ENCODE peak calls at places on chromosome 6, in nine cellular contexts. One of them, this sample, is unnamed.
A peak's percentile ranks its signal among the peaks of the same experiment; 100 is the strongest.

GRCh38 chr6:22113046-22113766 is 183.6 kb downstream of the PRL start:
- DNase-seq in GM23338: no peak
- DNase-seq in neuronal stem cell: no peak
- DNase-seq in CD8-positive, alpha-beta T cell: no peak
- DNase-seq in cardiac muscle cell: peak; percentile 98
- DNase-seq in tibial artery: peak; percentile 65
- DNase-seq in choroid plexus epithelial cell: peak; percentile 98
- DNase-seq in heart right ventricle: no peak
- DNase-seq in SJSA1: peak; percentile 82
- DNase-seq in this sample: no peak

GRCh38 chr6:24154121-24154520 is 28.1 kb downstream of the NRSN1 start:
- DNase-seq in CD8-positive, alpha-beta T cell: no peak
- DNase-seq in tibial artery: no peak
- DNase-seq in GM23338: no peak
- DNase-seq in choroid plexus epithelial cell: no peak
- DNase-seq in heart right ventricle: no peak
- DNase-seq in neuronal stem cell: no peak
- DNase-seq in SJSA1: no peak
- DNase-seq in cardiac muscle cell: no peak
- DNase-seq in this sample: no peak

GRCh38 chr6:82415820-82416219 is 52.2 kb downstream of the TPBG start:
- DNase-seq in SJSA1: no peak
- DNase-seq in choroid plexus epithelial cell: no peak
- DNase-seq in tibial artery: no peak
- DNase-seq in heart right ventricle: no peak
- DNase-seq in CD8-positive, alpha-beta T cell: no peak
- DNase-seq in GM23338: no peak
- DNase-seq in neuronal stem cell: no peak
- DNase-seq in cardiac muscle cell: no peak
- DNase-seq in this sample: no peak

GRCh38 chr6:168016756-168017525 is 19.5 kb downstream of the KIF25 start:
- DNase-seq in tibial artery: no peak
- DNase-seq in heart right ventricle: no peak
- DNase-seq in neuronal stem cell: no peak
- DNase-seq in GM23338: no peak
- DNase-seq in cardiac muscle cell: peak; percentile 65
- DNase-seq in CD8-positive, alpha-beta T cell: no peak
- DNase-seq in choroid plexus epithelial cell: peak; percentile 72
- DNase-seq in SJSA1: no peak
- DNase-seq in this sample: no peak

GRCh38 chr6:13295576-13295975 is 32.8 kb downstream of the TBC1D7 start:
- DNase-seq in SJSA1: no peak
- DNase-seq in CD8-positive, alpha-beta T cell: no peak
- DNase-seq in cardiac muscle cell: no peak
- DNase-seq in neuronal stem cell: no peak
- DNase-seq in choroid plexus epithelial cell: no peak
- DNase-seq in heart right ventricle: no peak
- DNase-seq in tibial artery: no peak
- DNase-seq in GM23338: no peak
- DNase-seq in this sample: no peak

GRCh38 chr6:90534337-90535025 is 52.4 kb downstream of the MAP3K7 start:
- DNase-seq in cardiac muscle cell: no peak
- DNase-seq in tibial artery: no peak
- DNase-seq in SJSA1: no peak
- DNase-seq in GM23338: no peak
- DNase-seq in heart right ventricle: no peak
- DNase-seq in choroid plexus epithelial cell: no peak
- DNase-seq in neuronal stem cell: no peak
- DNase-seq in CD8-positive, alpha-beta T cell: no peak
- DNase-seq in this sample: no peak

GRCh38 chr6:64081459-64081858 is 445.9 kb downstream of the PHF3 start:
- DNase-seq in cardiac muscle cell: no peak
- DNase-seq in choroid plexus epithelial cell: peak; percentile 33
- DNase-seq in SJSA1: no peak
- DNase-seq in GM23338: no peak
- DNase-seq in heart right ventricle: no peak
- DNase-seq in neuronal stem cell: no peak
- DNase-seq in CD8-positive, alpha-beta T cell: no peak
- DNase-seq in tibial artery: no peak
- DNase-seq in this sample: no peak

GRCh38 chr6:160161647-160161986 is 40.0 kb downstream of the SLC22A1 start:
- DNase-seq in SJSA1: no peak
- DNase-seq in heart right ventricle: no peak
- DNase-seq in CD8-positive, alpha-beta T cell: no peak
- DNase-seq in choroid plexus epithelial cell: no peak
- DNase-seq in tibial artery: no peak
- DNase-seq in GM23338: peak; percentile 18
- DNase-seq in neuronal stem cell: no peak
- DNase-seq in cardiac muscle cell: no peak
- DNase-seq in this sample: no peak

GRCh38 chr6:89708316-89708715 is 69.8 kb upstream of the LYRM2 start:
- DNase-seq in cardiac muscle cell: no peak
- DNase-seq in GM23338: no peak
- DNase-seq in SJSA1: no peak
- DNase-seq in choroid plexus epithelial cell: no peak
- DNase-seq in CD8-positive, alpha-beta T cell: no peak
- DNase-seq in tibial artery: no peak
- DNase-seq in heart right ventricle: no peak
- DNase-seq in neuronal stem cell: no peak
- DNase-seq in this sample: peak; percentile 70

GRCh38 chr6:41092421-41093140 is 19.8 kb downstream of the NFYA start:
- DNase-seq in SJSA1: no peak
- DNase-seq in neuronal stem cell: no peak
- DNase-seq in cardiac muscle cell: peak; percentile 52
- DNase-seq in GM23338: peak; percentile 21
- DNase-seq in tibial artery: no peak
- DNase-seq in CD8-positive, alpha-beta T cell: no peak
- DNase-seq in choroid plexus epithelial cell: peak; percentile 72
- DNase-seq in heart right ventricle: no peak
- DNase-seq in this sample: no peak

GRCh38 chr6:31733734-31734133 is 2.6 kb downstream of the CLIC1 start:
- DNase-seq in choroid plexus epithelial cell: no peak
- DNase-seq in heart right ventricle: no peak
- DNase-seq in cardiac muscle cell: no peak
- DNase-seq in SJSA1: no peak
- DNase-seq in tibial artery: no peak
- DNase-seq in CD8-positive, alpha-beta T cell: no peak
- DNase-seq in GM23338: no peak
- DNase-seq in neuronal stem cell: no peak
- DNase-seq in this sample: no peak

GRCh38 chr6:157811476-157812173 is 11.4 kb upstream of the SNX9 start:
- DNase-seq in CD8-positive, alpha-beta T cell: no peak
- DNase-seq in neuronal stem cell: no peak
- DNase-seq in heart right ventricle: no peak
- DNase-seq in SJSA1: no peak
- DNase-seq in choroid plexus epithelial cell: peak; percentile 65
- DNase-seq in tibial artery: no peak
- DNase-seq in GM23338: no peak
- DNase-seq in cardiac muscle cell: no peak
- DNase-seq in this sample: no peak
- H3K4me3 ChIP-seq in CD8-positive, alpha-beta T cell: no peak overlapping the region
- H3K4me3 ChIP-seq in neuronal stem cell: no peak overlapping the region
- H3K4me3 ChIP-seq in heart right ventricle: no peak overlapping the region
- H3K4me3 ChIP-seq in SJSA1: no peak overlapping the region
- H3K4me3 ChIP-seq in choroid plexus epithelial cell: no peak overlapping the region
- H3K4me3 ChIP-seq in tibial artery: no peak overlapping the region
- H3K4me3 ChIP-seq in GM23338: no peak overlapping the region
- H3K4me3 ChIP-seq in cardiac muscle cell: no peak overlapping the region
- H3K4me3 ChIP-seq in this sample: no peak overlapping the region

DNA sequence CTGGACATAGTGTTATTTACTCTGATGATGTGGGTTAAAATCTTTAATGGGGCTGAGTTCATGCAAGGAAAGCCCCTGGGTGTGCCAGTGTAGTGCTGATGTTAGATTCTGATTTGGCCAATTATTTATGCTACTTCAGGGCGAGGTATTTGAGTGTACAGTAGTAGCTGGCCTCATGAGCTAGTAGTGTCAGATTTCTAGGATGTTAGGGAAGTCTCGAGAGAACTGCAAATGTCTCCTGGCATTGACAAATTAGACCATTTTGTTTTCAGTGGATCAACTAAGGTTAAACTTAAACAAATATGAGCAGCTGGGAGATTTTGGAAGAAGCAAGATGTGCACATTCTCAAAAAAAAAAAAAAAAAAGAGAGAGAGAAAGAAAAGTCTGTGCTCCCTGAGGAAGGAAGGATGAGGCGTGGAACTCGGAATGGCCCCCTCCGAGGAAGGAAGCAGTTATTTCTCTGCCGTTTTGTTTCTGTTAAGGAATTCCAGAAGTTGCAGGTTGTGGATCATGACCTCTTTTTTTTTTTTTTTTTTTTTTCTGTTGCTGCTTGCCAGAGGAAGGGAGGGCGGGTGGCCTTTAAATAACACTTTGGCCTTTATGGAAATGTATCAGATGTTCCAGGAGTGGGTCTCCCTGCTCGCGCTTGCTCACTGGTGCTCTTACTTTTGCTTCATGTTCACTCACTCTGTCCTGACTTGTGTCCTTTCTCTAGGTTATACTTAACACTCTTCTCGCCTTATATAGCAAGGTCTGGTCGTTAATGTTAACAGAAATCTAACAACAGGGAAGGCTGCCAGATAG is 124.5 kb downstream of the TCP11 start:
- DNase-seq in SJSA1: peak; percentile 62
- DNase-seq in tibial artery: peak; percentile 55
- DNase-seq in heart right ventricle: peak; percentile 37
- DNase-seq in neuronal stem cell: no peak
- DNase-seq in choroid plexus epithelial cell: peak; percentile 87
- DNase-seq in CD8-positive, alpha-beta T cell: no peak
- DNase-seq in GM23338: no peak
- DNase-seq in cardiac muscle cell: peak; percentile 55
- DNase-seq in this sample: no peak
- H3K4me3 ChIP-seq in SJSA1: no peak overlapping the region
- H3K4me3 ChIP-seq in tibial artery: peak overlapping the region; percentile 68
- H3K4me3 ChIP-seq in heart right ventricle: peak overlapping the region; percentile 51
- H3K4me3 ChIP-seq in neuronal stem cell: no peak overlapping the region
- H3K4me3 ChIP-seq in choroid plexus epithelial cell: peak overlapping the region; percentile 42
- H3K4me3 ChIP-seq in CD8-positive, alpha-beta T cell: no peak overlapping the region
- H3K4me3 ChIP-seq in GM23338: no peak overlapping the region
- H3K4me3 ChIP-seq in cardiac muscle cell: no peak overlapping the region
- H3K4me3 ChIP-seq in this sample: no peak overlapping the region

GRCh38 chr6:4349931-4350330 is 214.6 kb upstream of the ECI2 start:
- DNase-seq in GM23338: no peak
- DNase-seq in CD8-positive, alpha-beta T cell: no peak
- DNase-seq in SJSA1: no peak
- DNase-seq in heart right ventricle: no peak
- DNase-seq in neuronal stem cell: no peak
- DNase-seq in choroid plexus epithelial cell: no peak
- DNase-seq in tibial artery: no peak
- DNase-seq in cardiac muscle cell: no peak
- DNase-seq in this sample: no peak

GRCh38 chr6:4351857-4352669 is 216.7 kb upstream of the ECI2 start:
- DNase-seq in GM23338: no peak
- DNase-seq in neuronal stem cell: no peak
- DNase-seq in CD8-positive, alpha-beta T cell: no peak
- DNase-seq in cardiac muscle cell: peak; percentile 97
- DNase-seq in heart right ventricle: peak; percentile 75
- DNase-seq in tibial artery: peak; percentile 58
- DNase-seq in choroid plexus epithelial cell: peak; percentile 91
- DNase-seq in SJSA1: peak; percentile 97
- DNase-seq in this sample: no peak

GRCh38 chr6:4350571-4351505 is 215.5 kb upstream of the ECI2 start:
- DNase-seq in choroid plexus epithelial cell: peak; percentile 67
- DNase-seq in tibial artery: no peak
- DNase-seq in SJSA1: no peak
- DNase-seq in CD8-positive, alpha-beta T cell: no peak
- DNase-seq in heart right ventricle: peak; percentile 34
- DNase-seq in GM23338: no peak
- DNase-seq in neuronal stem cell: no peak
- DNase-seq in cardiac muscle cell: peak; percentile 70
- DNase-seq in this sample: no peak

GRCh38 chr6:4352731-4353130 is 217.4 kb upstream of the ECI2 start:
- DNase-seq in CD8-positive, alpha-beta T cell: no peak
- DNase-seq in neuronal stem cell: no peak
- DNase-seq in cardiac muscle cell: no peak
- DNase-seq in GM23338: no peak
- DNase-seq in choroid plexus epithelial cell: no peak
- DNase-seq in SJSA1: no peak
- DNase-seq in heart right ventricle: no peak
- DNase-seq in tibial artery: no peak
- DNase-seq in this sample: no peak

GRCh38 chr6:4351506-4351852 is 216.1 kb upstream of the ECI2 start:
- DNase-seq in cardiac muscle cell: no peak
- DNase-seq in choroid plexus epithelial cell: no peak
- DNase-seq in GM23338: no peak
- DNase-seq in CD8-positive, alpha-beta T cell: no peak
- DNase-seq in heart right ventricle: no peak
- DNase-seq in neuronal stem cell: no peak
- DNase-seq in SJSA1: no peak
- DNase-seq in tibial artery: no peak
- DNase-seq in this sample: no peak
- H3K4me3 ChIP-seq in cardiac muscle cell: no peak overlapping the region
- H3K4me3 ChIP-seq in choroid plexus epithelial cell: no peak overlapping the region
- H3K4me3 ChIP-seq in GM23338: no peak overlapping the region
- H3K4me3 ChIP-seq in CD8-positive, alpha-beta T cell: no peak overlapping the region
- H3K4me3 ChIP-seq in heart right ventricle: no peak overlapping the region
- H3K4me3 ChIP-seq in neuronal stem cell: no peak overlapping the region
- H3K4me3 ChIP-seq in SJSA1: peak overlapping the region; percentile 12
- H3K4me3 ChIP-seq in tibial artery: peak overlapping the region; percentile 39
- H3K4me3 ChIP-seq in this sample: no peak overlapping the region

GRCh38 chr6:15754035-15754705 is 91.3 kb upstream of the DTNBP1 start:
- DNase-seq in CD8-positive, alpha-beta T cell: no peak
- DNase-seq in heart right ventricle: no peak
- DNase-seq in neuronal stem cell: no peak
- DNase-seq in choroid plexus epithelial cell: peak; percentile 30
- DNase-seq in tibial artery: no peak
- DNase-seq in GM23338: peak; percentile 59
- DNase-seq in SJSA1: peak; percentile 11
- DNase-seq in cardiac muscle cell: peak; percentile 33
- DNase-seq in this sample: peak; percentile 24
- H3K4me3 ChIP-seq in CD8-positive, alpha-beta T cell: no peak overlapping the region
- H3K4me3 ChIP-seq in heart right ventricle: no peak overlapping the region
- H3K4me3 ChIP-seq in neuronal stem cell: no peak overlapping the region
- H3K4me3 ChIP-seq in choroid plexus epithelial cell: no peak overlapping the region
- H3K4me3 ChIP-seq in tibial artery: no peak overlapping the region
- H3K4me3 ChIP-seq in GM23338: no peak overlapping the region
- H3K4me3 ChIP-seq in SJSA1: no peak overlapping the region
- H3K4me3 ChIP-seq in cardiac muscle cell: no peak overlapping the region
- H3K4me3 ChIP-seq in this sample: no peak overlapping the region

DNA sequence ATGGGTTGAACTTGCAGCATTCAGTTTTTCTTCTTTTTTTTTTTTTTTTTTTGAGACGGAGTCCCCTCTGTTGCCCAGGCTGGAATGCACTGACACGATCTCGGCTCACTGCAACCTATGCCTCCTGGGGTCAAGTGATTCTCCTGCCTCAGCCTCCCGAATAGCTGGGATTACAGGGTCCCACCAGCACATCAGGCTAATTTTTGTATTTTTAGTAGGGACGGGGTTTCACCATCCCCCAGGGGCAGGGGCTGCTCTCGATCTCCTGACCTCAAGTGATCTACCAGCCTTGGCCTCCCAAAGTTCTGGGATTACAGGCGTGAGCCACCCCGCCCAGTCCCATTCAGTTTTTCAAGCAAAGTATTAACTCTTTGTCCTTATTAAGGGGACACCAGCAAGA is 117.6 kb upstream of the PRSS16 start:
- DNase-seq in GM23338: no peak
- DNase-seq in choroid plexus epithelial cell: no peak
- DNase-seq in CD8-positive, alpha-beta T cell: no peak
- DNase-seq in tibial artery: no peak
- DNase-seq in SJSA1: peak; percentile 10
- DNase-seq in neuronal stem cell: no peak
- DNase-seq in heart right ventricle: no peak
- DNase-seq in cardiac muscle cell: no peak
- DNase-seq in this sample: no peak
- H3K4me3 ChIP-seq in GM23338: peak overlapping the region; percentile 73
- H3K4me3 ChIP-seq in choroid plexus epithelial cell: no peak overlapping the region
- H3K4me3 ChIP-seq in CD8-positive, alpha-beta T cell: no peak overlapping the region
- H3K4me3 ChIP-seq in tibial artery: no peak overlapping the region
- H3K4me3 ChIP-seq in SJSA1: no peak overlapping the region
- H3K4me3 ChIP-seq in neuronal stem cell: no peak overlapping the region
- H3K4me3 ChIP-seq in heart right ventricle: no peak overlapping the region
- H3K4me3 ChIP-seq in cardiac muscle cell: no peak overlapping the region
- H3K4me3 ChIP-seq in this sample: no peak overlapping the region

GRCh38 chr6:70166088-70166958 is 136.6 kb downstream of the COL9A1 start:
- DNase-seq in CD8-positive, alpha-beta T cell: peak; percentile 5
- DNase-seq in heart right ventricle: peak; percentile 23
- DNase-seq in neuronal stem cell: peak; percentile 38
- DNase-seq in SJSA1: peak; percentile 11
- DNase-seq in tibial artery: peak; percentile 25
- DNase-seq in cardiac muscle cell: peak; percentile 50
- DNase-seq in GM23338: peak; percentile 75
- DNase-seq in choroid plexus epithelial cell: peak; percentile 62
- DNase-seq in this sample: peak; percentile 26
- H3K4me3 ChIP-seq in CD8-positive, alpha-beta T cell: no peak overlapping the region
- H3K4me3 ChIP-seq in heart right ventricle: no peak overlapping the region
- H3K4me3 ChIP-seq in neuronal stem cell: no peak overlapping the region
- H3K4me3 ChIP-seq in SJSA1: no peak overlapping the region
- H3K4me3 ChIP-seq in tibial artery: no peak overlapping the region
- H3K4me3 ChIP-seq in cardiac muscle cell: no peak overlapping the region
- H3K4me3 ChIP-seq in GM23338: peak overlapping the region; percentile 34
- H3K4me3 ChIP-seq in choroid plexus epithelial cell: no peak overlapping the region
- H3K4me3 ChIP-seq in this sample: no peak overlapping the region

This sample was measured in small intestine.